ENCODE peak calls at places on chromosomes 7 and 10, in eight cellular contexts. U is H1, O is WTC11, M is K562, B is HepG2, Y is HCT116, T is A549, A is GM12878. W is an unnamed sample.

GRCh38 chr7:18202315-18203045 is 174.8 kb upstream of the PRPS1L1 start:
- DNase-seq in Y (no peak), M (no peak), B (no peak), O (no peak), T (no peak), A (no peak), U (no peak), W (no peak)

GRCh38 chr7:458511-459245 is 61.0 kb downstream of the PDGFA start:
- DNase-seq in O (peak; percentile 5), A (no peak), T (no peak), U (no peak), M (no peak), B (no peak), Y (no peak), W (no peak)

GRCh38 chr7:29192284-29192683 is 2.3 kb upstream of the CHN2 start:
- DNase-seq in Y (no peak), O (no peak), U (no peak), T (no peak), M (no peak), A (no peak), B (no peak), W (no peak)

GRCh38 chr7:30923009-30923773 is 11.5 kb downstream of the AQP1 start:
- DNase-seq in O (peak; percentile 7), Y (no peak), B (no peak), M (no peak), T (no peak), U (peak; percentile 36), A (no peak), W (no peak)

GRCh38 chr10:24209946-24210491 is 1.1 kb downstream of the KIAA1217 start:
- DNase-seq in A (peak; percentile 82), M (no peak), T (peak; percentile 14), B (peak; percentile 38), Y (no peak), U (no peak), O (no peak), W (peak; percentile 54)

GRCh38 chr10:3500408-3500856 is 284.6 kb downstream of the KLF6 start:
- DNase-seq in U (peak; percentile 67), A (no peak), M (no peak), Y (no peak), T (peak; percentile 98), B (peak; percentile 88), O (peak; percentile 54), W (no peak)

GRCh38 chr7:43041724-43042123 is 70.7 kb upstream of the HECW1 start:
- DNase-seq in O (no peak), T (no peak), A (no peak), U (no peak), Y (no peak), B (no peak), M (no peak), W (no peak)

GRCh38 chr7:151351967-151352366 is 10.4 kb downstream of the NUB1 start:
- DNase-seq in U (no peak), T (no peak), B (no peak), A (no peak), O (no peak), M (no peak), Y (no peak), W (no peak)

GRCh38 chr7:139813141-139813540 is 15.9 kb upstream of the TBXAS1 start:
- DNase-seq in M (no peak), O (no peak), B (no peak), T (no peak), U (no peak), Y (no peak), A (no peak), W (no peak)

DNA sequence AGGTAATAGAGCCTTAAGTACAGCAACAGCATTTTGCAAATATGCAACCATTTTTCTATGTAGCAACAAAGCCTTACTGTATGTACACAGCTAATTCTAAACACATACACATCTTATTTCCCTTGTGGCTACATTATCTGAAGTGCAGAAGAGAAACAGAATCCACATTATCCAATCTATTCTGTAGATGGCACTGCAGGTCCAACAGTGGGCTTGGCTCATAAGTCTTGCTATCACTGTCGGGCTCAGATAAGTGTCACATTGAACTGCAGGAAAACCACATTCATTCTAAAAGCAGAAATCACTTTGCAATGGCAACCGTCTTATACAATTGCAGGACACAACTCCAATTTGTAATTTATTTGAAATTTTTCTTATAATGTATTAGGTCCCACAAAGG is 109.8 kb upstream of the NOBOX start:
- DNase-seq in U (no peak), O (no peak), A (peak; percentile 11), M (no peak), B (no peak), T (peak; percentile 31), Y (peak; percentile 35), W (peak; percentile 59)
- TF ChIP-seq MAX in U (no peak), O (no peak), A (no peak), M (no peak), B (no peak), T (no peak), Y (no peak), W (no peak)

GRCh38 chr10:101597036-101597435 is 8.9 kb downstream of the DPCD start:
- DNase-seq in U (no peak), T (no peak), B (no peak), O (no peak), Y (no peak), M (no peak), A (no peak), W (no peak)

GRCh38 chr10:101601541-101601940 is 13.4 kb downstream of the DPCD start:
- DNase-seq in O (no peak), A (no peak), T (no peak), B (no peak), M (no peak), Y (no peak), U (no peak), W (no peak)

GRCh38 chr10:101595591-101596433 is 7.7 kb downstream of the DPCD start:
- DNase-seq in M (no peak), Y (no peak), T (no peak), U (no peak), A (no peak), O (no peak), B (no peak), W (no peak)
- TF ChIP-seq MAX in M (no peak), Y (no peak), T (no peak), U (no peak), A (no peak), O (no peak), B (no peak), W (no peak)

DNA sequence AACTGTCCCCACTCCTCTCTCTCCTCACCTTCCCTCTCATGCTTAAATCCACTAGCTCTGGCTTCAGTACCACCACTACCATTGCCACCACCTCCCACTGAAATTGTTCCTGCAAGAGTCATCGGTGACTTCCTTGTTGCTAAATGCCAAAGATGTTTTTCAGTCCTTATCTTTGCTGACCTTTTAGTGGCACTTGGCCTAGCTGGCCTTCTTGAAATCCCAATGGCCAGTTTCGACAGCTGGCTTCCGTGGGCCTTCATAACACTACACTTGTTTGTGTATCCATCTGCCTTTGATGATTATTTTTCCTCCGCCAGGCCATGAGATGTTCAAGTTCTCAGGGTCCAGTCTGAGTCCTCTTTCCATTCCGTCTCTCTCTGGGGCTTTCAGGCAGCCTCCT is 118.2 kb upstream of the NANOS1 start:
- DNase-seq in U (no peak), A (no peak), T (peak; percentile 50), O (no peak), M (no peak), B (peak; percentile 58), Y (peak; percentile 37), W (no peak)
- TF ChIP-seq MAX in U (no peak), A (no peak), T (no peak), O (no peak), M (no peak), B (no peak), Y (peak; percentile 18), W (no peak)

DNA sequence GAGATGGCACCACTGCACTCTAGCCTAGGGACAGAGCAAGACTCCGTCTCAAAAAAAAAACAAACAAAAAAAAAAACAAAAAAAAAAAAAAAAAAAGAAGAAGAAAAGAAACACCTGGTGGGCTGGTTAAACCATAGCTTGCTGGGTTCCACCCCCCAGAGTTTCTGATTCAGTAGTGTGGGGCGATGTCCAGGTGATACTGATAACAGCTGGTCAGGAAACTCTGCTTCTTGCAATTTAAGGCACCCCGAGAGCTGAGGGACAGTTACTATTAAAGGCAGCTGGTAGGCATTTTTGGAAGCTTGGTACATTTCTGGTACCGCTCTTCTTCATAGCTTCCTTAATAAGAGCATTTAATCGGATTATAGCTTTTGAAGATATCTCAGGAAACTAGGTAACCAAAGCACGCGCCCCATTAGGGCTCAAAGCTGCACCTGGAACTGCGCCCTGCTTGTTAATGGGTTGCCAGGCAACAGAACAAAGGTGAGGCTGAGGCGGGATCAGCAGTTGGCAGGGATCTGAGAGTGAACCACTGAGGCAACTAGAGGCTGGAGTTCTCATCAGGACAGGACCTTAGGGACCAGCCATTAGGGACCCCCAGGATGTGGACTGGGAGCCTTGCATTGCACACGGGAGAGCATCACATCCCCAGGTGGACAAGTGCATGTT is 6.5 kb upstream of the SDK1 start:
- DNase-seq in B (no peak), Y (no peak), A (no peak), M (no peak), T (no peak), O (peak; percentile 36), U (peak; percentile 64), W (no peak)
- TF ChIP-seq MAX in B (no peak), Y (no peak), A (no peak), M (no peak), T (no peak), O (no peak), U (no peak), W (no peak)

GRCh38 chr10:109837384-109837783 is 85.9 kb downstream of the XPNPEP1 start:
- DNase-seq in A (no peak), M (no peak), B (no peak), U (no peak), Y (no peak), O (no peak), T (no peak), W (no peak)
- TF ChIP-seq MAX in A (no peak), M (no peak), B (no peak), U (no peak), Y (no peak), O (no peak), T (no peak), W (no peak)

GRCh38 chr7:158413962-158414961 is 173.4 kb downstream of the PTPRN2 start:
- DNase-seq in B (no peak), O (no peak), U (no peak), T (peak; percentile 21), M (no peak), Y (no peak), A (no peak), W (no peak)
- TF ChIP-seq MAX in B (no peak), O (no peak), U (no peak), T (no peak), M (no peak), Y (no peak), A (no peak), W (no peak)

DNA sequence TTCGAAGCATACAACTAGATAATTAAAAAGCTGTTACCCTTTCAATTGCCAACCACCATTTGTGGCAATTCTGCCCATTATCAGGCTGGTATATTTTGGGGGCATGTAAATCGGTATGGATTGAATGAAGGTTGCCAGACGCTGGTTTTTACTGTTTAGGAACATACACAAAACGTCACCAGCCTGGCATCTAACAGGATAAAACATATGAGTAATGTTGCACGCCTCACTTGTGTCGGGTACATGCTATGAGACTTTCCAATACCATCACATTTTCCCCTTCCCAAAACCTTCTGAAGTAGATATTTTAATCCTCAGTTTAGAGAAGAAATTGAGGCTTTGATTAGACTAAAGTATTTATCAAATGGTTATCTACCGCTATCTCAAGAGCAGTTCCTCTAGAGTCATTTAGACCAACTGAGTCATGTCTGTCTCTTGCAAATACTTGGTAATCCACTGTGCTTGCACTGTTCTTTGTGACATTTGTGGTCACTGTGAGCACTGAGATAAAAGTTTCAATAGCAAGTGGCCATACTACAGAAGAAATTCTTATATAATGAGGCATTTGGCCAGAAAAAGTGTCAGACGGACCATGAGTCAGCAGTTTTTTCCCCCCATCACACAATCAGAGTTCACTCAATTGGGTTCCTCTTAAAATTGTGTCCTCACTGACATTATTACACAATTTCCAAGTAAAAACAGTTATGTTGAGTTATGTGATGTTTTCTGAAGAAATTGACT is 498.7 kb downstream of the NXPH1 start:
- DNase-seq in M (no peak), Y (no peak), T (peak; percentile 0), A (no peak), U (no peak), B (no peak), O (no peak), W (peak; percentile 11)
- TF ChIP-seq MAX in M (no peak), Y (no peak), T (no peak), A (no peak), U (no peak), B (no peak), O (no peak), W (no peak)

W was measured in NB4.